ENCODE peak calls at places on chromosomes 3 and 15, in six cellular contexts. N is NCI-H1930; C is skeletal muscle cell; D is NCI-H1417; B is stimulated activated CD4-positive, alpha-beta T cell treated with anti-CD3 and anti-CD28 coated beads, Interleukin-1b, Interleukin-23, amount 100 ng/mL, for 24 hours; R is heart right ventricle. O is an unnamed sample.

GRCh38 chr3:187741403-187742350 is 3.6 kb downstream of the BCL6 start:
- DNase-seq in N (peak), C (no peak), D (peak), B (peak), R (peak), O (peak)

GRCh38 chr3:54837964-54838363 is 89.9 kb downstream of the LRTM1 start:
- DNase-seq in N (no peak), C (no peak), D (peak), B (no peak), R (no peak), O (no peak)

GRCh38 chr3:159238646-159239045 is 436.8 kb downstream of the MFSD1 start:
- DNase-seq in N (no peak), C (no peak), D (no peak), B (no peak), R (no peak), O (no peak)

GRCh38 chr3:126523745-126524428 is at the start of gene CHST13:
- DNase-seq in N (peak), C (no peak), D (peak), B (no peak), R (peak), O (peak)

GRCh38 chr3:157920804-157921203 is 185.4 kb downstream of the SHOX2 start:
- DNase-seq in N (peak), C (no peak), D (peak), B (no peak), R (no peak), O (no peak)

GRCh38 chr3:49316696-49317457 is 23.0 kb downstream of the USP4 start:
- DNase-seq in N (no peak), C (no peak), D (no peak), B (no peak), R (peak), O (no peak)

GRCh38 chr3:14118400-14119165 is 6.1 kb downstream of the CHCHD4 start:
- DNase-seq in N (no peak), C (peak), D (no peak), B (no peak), R (no peak), O (no peak)

GRCh38 chr3:28348286-28348636 is 260 bp upstream of the ZCWPW2 start:
- DNase-seq in N (no peak), C (peak), D (no peak), B (no peak), R (no peak), O (no peak)

GRCh38 chr3:134072881-134073582 is 43.3 kb upstream of the SLCO2A1 start:
- DNase-seq in N (no peak), C (no peak), D (no peak), B (no peak), R (no peak), O (no peak)

GRCh38 chr3:173938159-173938558 is 540.6 kb downstream of the NLGN1 start:
- DNase-seq in N (peak), C (no peak), D (peak), B (no peak), R (no peak), O (no peak)

GRCh38 chr3:164417955-164418354 is 660.3 kb downstream of the SI start:
- DNase-seq in N (no peak), C (no peak), D (no peak), B (no peak), R (no peak), O (no peak)

GRCh38 chr3:14329116-14329830 is 73.1 kb upstream of the SLC6A6 start:
- DNase-seq in N (peak), C (peak), D (peak), B (no peak), R (no peak), O (no peak)

GRCh38 chr15:89500397-89501270 is 4.3 kb upstream of the RHCG start:
- DNase-seq in N (no peak), C (no peak), D (peak), B (no peak), R (no peak), O (no peak)

GRCh38 chr3:142000341-142000870 is 124.0 kb downstream of the ATP1B3 start:
- DNase-seq in N (no peak), C (no peak), D (no peak), B (no peak), R (no peak), O (no peak)

GRCh38 chr3:155326901-155327300 is 33.4 kb upstream of the STRIT1 start:
- DNase-seq in N (no peak), C (no peak), D (no peak), B (no peak), R (no peak), O (no peak)

GRCh38 chr15:76467136-76467535 is 130.6 kb downstream of the ISL2 start:
- DNase-seq in N (no peak), C (no peak), D (no peak), B (no peak), R (no peak), O (no peak)

GRCh38 chr3:121431717-121432517 is 113.9 kb downstream of the POLQ start:
- DNase-seq in N (no peak), C (peak), D (peak), B (peak), R (no peak), O (no peak)

GRCh38 chr3:15974647-15975046 is 176.9 kb upstream of the ANKRD28 start:
- DNase-seq in N (no peak), C (no peak), D (no peak), B (no peak), R (no peak), O (no peak)

GRCh38 chr3:194269610-194270145 is 81.5 kb downstream of the CPN2 start:
- DNase-seq in N (no peak), C (no peak), D (no peak), B (no peak), R (peak), O (peak)

GRCh38 chr3:47342812-47343211 is 38.0 kb upstream of the PTPN23 start:
- DNase-seq in N (no peak), C (no peak), D (no peak), B (no peak), R (no peak), O (no peak)

GRCh38 chr3:152357587-152357986 is 88.9 kb downstream of the MBNL1 start:
- DNase-seq in N (no peak), C (no peak), D (no peak), B (no peak), R (no peak), O (no peak)

GRCh38 chr3:155517907-155518306 is 224.4 kb upstream of the STRIT1 start:
- DNase-seq in N (no peak), C (no peak), D (no peak), B (no peak), R (no peak), O (no peak)

GRCh38 chr3:16249336-16249735 is 15.4 kb downstream of the DPH3 start:
- DNase-seq in N (no peak), C (no peak), D (no peak), B (no peak), R (no peak), O (no peak)

O was measured in heart left ventricle.